ENCODE peak calls at places on chromosome 5, in seven cellular contexts. One of them, this sample, is unnamed.
A peak's percentile ranks its signal among the peaks of the same experiment; 100 is the strongest.

GRCh38 chr5:137199966-137200365 is 299.2 kb downstream of the SPOCK1 start:
- DNase-seq in K562: no peak
- DNase-seq in HCT116: no peak
- DNase-seq in H1: no peak
- DNase-seq in SK-N-SH: no peak
- DNase-seq in HepG2: no peak
- DNase-seq in GM12878: no peak
- DNase-seq in this sample: no peak

GRCh38 chr5:91486638-91487037 is 103.5 kb upstream of the ARRDC3 start:
- DNase-seq in K562: no peak
- DNase-seq in HCT116: no peak
- DNase-seq in H1: no peak
- DNase-seq in SK-N-SH: no peak
- DNase-seq in HepG2: no peak
- DNase-seq in GM12878: no peak
- DNase-seq in this sample: no peak

GRCh38 chr5:58261605-58262004 is 198.3 kb downstream of the PLK2 start:
- DNase-seq in K562: no peak
- DNase-seq in HCT116: no peak
- DNase-seq in H1: no peak
- DNase-seq in SK-N-SH: no peak
- DNase-seq in HepG2: no peak
- DNase-seq in GM12878: no peak
- DNase-seq in this sample: no peak

GRCh38 chr5:160369990-160370712 is at the start of gene C1QTNF2:
- DNase-seq in K562: no peak
- DNase-seq in HCT116: no peak
- DNase-seq in H1: peak; percentile 74
- DNase-seq in SK-N-SH: peak; percentile 77
- DNase-seq in HepG2: no peak
- DNase-seq in GM12878: no peak
- DNase-seq in this sample: peak; percentile 43

GRCh38 chr5:74938250-74938649 is 72.1 kb upstream of the FAM169A start:
- DNase-seq in K562: no peak
- DNase-seq in HCT116: no peak
- DNase-seq in H1: no peak
- DNase-seq in SK-N-SH: no peak
- DNase-seq in HepG2: no peak
- DNase-seq in GM12878: no peak
- DNase-seq in this sample: no peak

GRCh38 chr5:160492565-160492964 is 70.9 kb downstream of the PTTG1 start:
- DNase-seq in K562: no peak
- DNase-seq in HCT116: no peak
- DNase-seq in H1: no peak
- DNase-seq in SK-N-SH: no peak
- DNase-seq in HepG2: no peak
- DNase-seq in GM12878: no peak
- DNase-seq in this sample: no peak

GRCh38 chr5:129019401-129019908 is 54.2 kb downstream of the SLC27A6 start:
- DNase-seq in K562: no peak
- DNase-seq in HCT116: no peak
- DNase-seq in H1: no peak
- DNase-seq in SK-N-SH: no peak
- DNase-seq in HepG2: no peak
- DNase-seq in GM12878: no peak
- DNase-seq in this sample: no peak

GRCh38 chr5:119273391-119273839 is 82.4 kb upstream of the TNFAIP8 start:
- DNase-seq in K562: no peak
- DNase-seq in HCT116: no peak
- DNase-seq in H1: no peak
- DNase-seq in SK-N-SH: no peak
- DNase-seq in HepG2: no peak
- DNase-seq in GM12878: no peak
- DNase-seq in this sample: no peak

GRCh38 chr5:50595199-50595598 is 71.2 kb upstream of the PARP8 start:
- DNase-seq in K562: no peak
- DNase-seq in HCT116: peak; percentile 69
- DNase-seq in H1: no peak
- DNase-seq in SK-N-SH: no peak
- DNase-seq in HepG2: no peak
- DNase-seq in GM12878: no peak
- DNase-seq in this sample: no peak

GRCh38 chr5:92678576-92679105 is 902.4 kb downstream of the NR2F1-AS1 start:
- DNase-seq in K562: no peak
- DNase-seq in HCT116: peak; percentile 29
- DNase-seq in H1: no peak
- DNase-seq in SK-N-SH: peak; percentile 8
- DNase-seq in HepG2: peak; percentile 4
- DNase-seq in GM12878: no peak
- DNase-seq in this sample: no peak

GRCh38 chr5:157671592-157672330 is 428 bp downstream of the C5orf52 start:
- DNase-seq in K562: no peak
- DNase-seq in HCT116: no peak
- DNase-seq in H1: no peak
- DNase-seq in SK-N-SH: no peak
- DNase-seq in HepG2: no peak
- DNase-seq in GM12878: no peak
- DNase-seq in this sample: no peak

GRCh38 chr5:113807384-113808053 is 294.0 kb downstream of the YTHDC2 start:
- DNase-seq in K562: no peak
- DNase-seq in HCT116: no peak
- DNase-seq in H1: no peak
- DNase-seq in SK-N-SH: no peak
- DNase-seq in HepG2: no peak
- DNase-seq in GM12878: no peak
- DNase-seq in this sample: no peak

GRCh38 chr5:108216890-108217289 is 165.0 kb downstream of the FBXL17 start:
- DNase-seq in K562: no peak
- DNase-seq in HCT116: peak; percentile 32
- DNase-seq in H1: no peak
- DNase-seq in SK-N-SH: no peak
- DNase-seq in HepG2: peak; percentile 2
- DNase-seq in GM12878: no peak
- DNase-seq in this sample: no peak

GRCh38 chr5:57703726-57704125 is 221.1 kb upstream of the ACTBL2 start:
- DNase-seq in K562: no peak
- DNase-seq in HCT116: no peak
- DNase-seq in H1: no peak
- DNase-seq in SK-N-SH: no peak
- DNase-seq in HepG2: no peak
- DNase-seq in GM12878: no peak
- DNase-seq in this sample: no peak

GRCh38 chr5:167128581-167128980 is 1162.9 kb upstream of the WWC1 start:
- DNase-seq in K562: no peak
- DNase-seq in HCT116: no peak
- DNase-seq in H1: no peak
- DNase-seq in SK-N-SH: no peak
- DNase-seq in HepG2: no peak
- DNase-seq in GM12878: no peak
- DNase-seq in this sample: no peak

GRCh38 chr5:111384220-111384619 is 128.1 kb downstream of the STARD4 start:
- DNase-seq in K562: no peak
- DNase-seq in HCT116: no peak
- DNase-seq in H1: no peak
- DNase-seq in SK-N-SH: no peak
- DNase-seq in HepG2: no peak
- DNase-seq in GM12878: no peak
- DNase-seq in this sample: no peak

GRCh38 chr5:133052317-133053175 is 733 bp downstream of the HSPA4 start:
- DNase-seq in K562: peak; percentile 82
- DNase-seq in HCT116: no peak
- DNase-seq in H1: peak; percentile 64
- DNase-seq in SK-N-SH: peak; percentile 80
- DNase-seq in HepG2: no peak
- DNase-seq in GM12878: no peak
- DNase-seq in this sample: peak; percentile 69

GRCh38 chr5:137945825-137946224 is 56.6 kb downstream of the PKD2L2 start:
- DNase-seq in K562: no peak
- DNase-seq in HCT116: no peak
- DNase-seq in H1: no peak
- DNase-seq in SK-N-SH: no peak
- DNase-seq in HepG2: no peak
- DNase-seq in GM12878: no peak
- DNase-seq in this sample: no peak

GRCh38 chr5:91288117-91288516 is 95.0 kb downstream of the ARRDC3 start:
- DNase-seq in K562: no peak
- DNase-seq in HCT116: no peak
- DNase-seq in H1: no peak
- DNase-seq in SK-N-SH: peak; percentile 26
- DNase-seq in HepG2: no peak
- DNase-seq in GM12878: no peak
- DNase-seq in this sample: no peak

GRCh38 chr5:29024052-29024451 is 1985.7 kb upstream of the CDH9 start:
- DNase-seq in K562: no peak
- DNase-seq in HCT116: no peak
- DNase-seq in H1: no peak
- DNase-seq in SK-N-SH: no peak
- DNase-seq in HepG2: no peak
- DNase-seq in GM12878: no peak
- DNase-seq in this sample: no peak

GRCh38 chr5:72252574-72253155 is 67.4 kb downstream of the MRPS27 start:
- DNase-seq in K562: no peak
- DNase-seq in HCT116: no peak
- DNase-seq in H1: no peak
- DNase-seq in SK-N-SH: no peak
- DNase-seq in HepG2: no peak
- DNase-seq in GM12878: no peak
- DNase-seq in this sample: no peak

GRCh38 chr5:72255237-72255636 is 64.8 kb downstream of the MRPS27 start:
- DNase-seq in K562: no peak
- DNase-seq in HCT116: no peak
- DNase-seq in H1: no peak
- DNase-seq in SK-N-SH: no peak
- DNase-seq in HepG2: no peak
- DNase-seq in GM12878: no peak
- DNase-seq in this sample: no peak

GRCh38 chr5:72252008-72252407 is 68.0 kb downstream of the MRPS27 start:
- DNase-seq in K562: no peak
- DNase-seq in HCT116: no peak
- DNase-seq in H1: no peak
- DNase-seq in SK-N-SH: no peak
- DNase-seq in HepG2: no peak
- DNase-seq in GM12878: no peak
- DNase-seq in this sample: no peak

GRCh38 chr5:72255670-72256069 is 64.4 kb downstream of the MRPS27 start:
- DNase-seq in K562: no peak
- DNase-seq in HCT116: no peak
- DNase-seq in H1: no peak
- DNase-seq in SK-N-SH: no peak
- DNase-seq in HepG2: no peak
- DNase-seq in GM12878: no peak
- DNase-seq in this sample: no peak

GRCh38 chr5:72256536-72256935 is 63.5 kb downstream of the MRPS27 start:
- DNase-seq in K562: no peak
- DNase-seq in HCT116: no peak
- DNase-seq in H1: no peak
- DNase-seq in SK-N-SH: no peak
- DNase-seq in HepG2: no peak
- DNase-seq in GM12878: no peak
- DNase-seq in this sample: no peak
- TF ChIP-seq JUND in K562: no peak
- TF ChIP-seq JUND in HCT116: no peak
- TF ChIP-seq JUND in H1: no peak
- TF ChIP-seq JUND in SK-N-SH: peak; percentile 10
- TF ChIP-seq JUND in HepG2: no peak
- TF ChIP-seq JUND in GM12878: no peak
- TF ChIP-seq JUND in this sample: no peak

GRCh38 chr5:68033961-68034581 is 181.5 kb upstream of the PIK3R1 start:
- DNase-seq in K562: no peak
- DNase-seq in HCT116: no peak
- DNase-seq in H1: no peak
- DNase-seq in SK-N-SH: no peak
- DNase-seq in HepG2: no peak
- DNase-seq in GM12878: no peak
- DNase-seq in this sample: peak; percentile 35
- TF ChIP-seq JUND in K562: no peak
- TF ChIP-seq JUND in HCT116: no peak
- TF ChIP-seq JUND in H1: no peak
- TF ChIP-seq JUND in SK-N-SH: no peak
- TF ChIP-seq JUND in HepG2: no peak
- TF ChIP-seq JUND in GM12878: no peak
- TF ChIP-seq JUND in this sample: no peak

GRCh38 chr5:1252681-1253080 is 27.5 kb downstream of the SLC6A18 start:
- DNase-seq in K562: no peak
- DNase-seq in HCT116: no peak
- DNase-seq in H1: no peak
- DNase-seq in SK-N-SH: no peak
- DNase-seq in HepG2: no peak
- DNase-seq in GM12878: no peak
- DNase-seq in this sample: no peak

GRCh38 chr5:1254196-1254595 is 29.0 kb downstream of the SLC6A18 start:
- DNase-seq in K562: no peak
- DNase-seq in HCT116: no peak
- DNase-seq in H1: no peak
- DNase-seq in SK-N-SH: no peak
- DNase-seq in HepG2: no peak
- DNase-seq in GM12878: no peak
- DNase-seq in this sample: no peak

GRCh38 chr5:1256776-1257175 is 31.6 kb downstream of the SLC6A18 start:
- DNase-seq in K562: no peak
- DNase-seq in HCT116: no peak
- DNase-seq in H1: no peak
- DNase-seq in SK-N-SH: no peak
- DNase-seq in HepG2: no peak
- DNase-seq in GM12878: no peak
- DNase-seq in this sample: no peak

GRCh38 chr5:1253456-1254105 is 28.4 kb downstream of the SLC6A18 start:
- DNase-seq in K562: no peak
- DNase-seq in HCT116: no peak
- DNase-seq in H1: no peak
- DNase-seq in SK-N-SH: no peak
- DNase-seq in HepG2: no peak
- DNase-seq in GM12878: no peak
- DNase-seq in this sample: no peak

DNA sequence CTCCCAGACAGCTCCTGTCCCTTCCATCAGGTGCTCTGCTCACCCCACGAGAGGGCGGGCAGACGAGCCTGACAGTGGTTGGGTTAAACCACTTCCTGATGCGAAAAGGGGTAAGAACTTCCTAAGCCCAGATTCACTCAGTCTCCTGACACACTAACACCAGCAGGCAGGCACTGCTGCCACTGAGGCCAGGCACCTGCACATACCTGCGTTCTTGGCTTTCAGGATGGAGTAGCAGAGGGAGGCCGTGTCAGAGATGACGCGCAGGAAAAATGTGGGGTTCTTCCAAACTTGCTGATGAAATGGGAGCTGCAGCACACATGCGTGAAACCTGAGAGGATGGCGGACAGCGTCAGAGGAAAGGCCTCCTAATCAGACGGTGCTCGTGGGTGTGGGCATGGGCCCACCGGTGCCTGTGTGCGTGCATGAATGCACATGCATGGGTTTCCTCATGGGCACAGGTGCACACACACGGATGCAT is 29.9 kb downstream of the SLC6A18 start:
- DNase-seq in K562: no peak
- DNase-seq in HCT116: no peak
- DNase-seq in H1: no peak
- DNase-seq in SK-N-SH: no peak
- DNase-seq in HepG2: no peak
- DNase-seq in GM12878: no peak
- DNase-seq in this sample: peak; percentile 29
- TF ChIP-seq JUND in K562: no peak
- TF ChIP-seq JUND in HCT116: no peak
- TF ChIP-seq JUND in H1: no peak
- TF ChIP-seq JUND in SK-N-SH: no peak
- TF ChIP-seq JUND in HepG2: no peak
- TF ChIP-seq JUND in GM12878: no peak
- TF ChIP-seq JUND in this sample: no peak

GRCh38 chr5:143177263-143177994 is 226.1 kb downstream of the NR3C1 start:
- DNase-seq in K562: no peak
- DNase-seq in HCT116: no peak
- DNase-seq in H1: no peak
- DNase-seq in SK-N-SH: no peak
- DNase-seq in HepG2: no peak
- DNase-seq in GM12878: no peak
- DNase-seq in this sample: no peak
- TF ChIP-seq JUND in K562: no peak
- TF ChIP-seq JUND in HCT116: no peak
- TF ChIP-seq JUND in H1: no peak
- TF ChIP-seq JUND in SK-N-SH: peak; percentile 86
- TF ChIP-seq JUND in HepG2: no peak
- TF ChIP-seq JUND in GM12878: no peak
- TF ChIP-seq JUND in this sample: no peak